ENCODE peak calls at places on chromosomes 16 and 17, in six cellular contexts. O, H, Q, R, M and Y are unnamed samples.

GRCh38 chr16:85763616-85764015 is 12.7 kb upstream of the C16orf74 start:
- DNase-seq in Q (no peak), H (no peak), R (no peak), M (no peak), O (no peak), Y (no peak)

GRCh38 chr17:21545051-21545450 is 147.3 kb upstream of the KCNJ18 start:
- DNase-seq in O (no peak), R (no peak), H (no peak), Q (no peak), M (no peak), Y (no peak)

GRCh38 chr17:9209781-9210370 is 188.6 kb downstream of the NTN1 start:
- DNase-seq in R (no peak), O (peak), Q (no peak), M (no peak), H (no peak), Y (no peak)

GRCh38 chr16:58280146-58280845 is 14.5 kb downstream of the PRSS54 start:
- DNase-seq in M (no peak), O (no peak), R (no peak), H (no peak), Q (no peak), Y (no peak)

GRCh38 chr16:88941933-88942909 is 34.8 kb downstream of the CBFA2T3 start:
- DNase-seq in H (peak), Q (peak), O (no peak), M (peak), R (peak), Y (no peak)

GRCh38 chr16:65120811-65121721 is 797 bp downstream of the CDH11 start:
- DNase-seq in R (no peak), Q (no peak), H (no peak), O (no peak), M (no peak), Y (no peak)

GRCh38 chr16:22675745-22676540 is 138.0 kb upstream of the HS3ST2 start:
- DNase-seq in M (no peak), H (no peak), O (no peak), R (no peak), Q (no peak), Y (peak)

GRCh38 chr16:53809088-53809951 is 105.4 kb downstream of the FTO start:
- DNase-seq in Q (peak), R (no peak), O (no peak), M (no peak), H (no peak), Y (no peak)

GRCh38 chr17:32894245-32894644 is 17.3 kb upstream of the MYO1D start:
- DNase-seq in M (no peak), O (no peak), H (no peak), R (no peak), Q (no peak), Y (no peak)

GRCh38 chr17:42674755-42675347 is 1.9 kb downstream of the PLEKHH3 start:
- DNase-seq in R (no peak), H (no peak), Q (no peak), O (no peak), M (no peak), Y (no peak)

GRCh38 chr17:2690165-2691068 is 21.1 kb downstream of the CLUH start:
- DNase-seq in Q (no peak), M (no peak), H (no peak), O (no peak), R (no peak), Y (peak)

GRCh38 chr17:75764417-75764710 is 628 bp downstream of the GALK1 start:
- DNase-seq in O (no peak), M (no peak), Q (no peak), H (no peak), R (no peak), Y (no peak)

GRCh38 chr16:29310852-29311314 is 95.6 kb downstream of the NPIPB11 start:
- DNase-seq in H (no peak), O (peak), Q (no peak), M (no peak), R (no peak), Y (peak)

GRCh38 chr16:53754938-53755910 is 51.3 kb downstream of the FTO start:
- DNase-seq in H (no peak), O (no peak), M (no peak), R (no peak), Q (no peak), Y (no peak)

GRCh38 chr16:18983565-18984424 is at the start of gene TMC7:
- DNase-seq in Q (peak), H (no peak), R (peak), O (peak), M (peak), Y (peak)

GRCh38 chr16:28063611-28064061 is at the start of gene GSG1L:
- DNase-seq in M (no peak), H (no peak), Q (no peak), R (no peak), O (no peak), Y (no peak)

GRCh38 chr16:53960954-53961616 is 257.1 kb downstream of the FTO start:
- DNase-seq in O (no peak), R (no peak), H (no peak), M (no peak), Q (no peak), Y (no peak)

GRCh38 chr17:16935786-16936185 is 36.1 kb downstream of the TNFRSF13B start:
- DNase-seq in O (peak), R (no peak), Q (no peak), H (no peak), M (no peak), Y (peak)

GRCh38 chr17:45101883-45102811 is 30.2 kb downstream of the PLCD3 start:
- DNase-seq in M (no peak), Q (no peak), H (no peak), O (no peak), R (no peak), Y (no peak)

GRCh38 chr16:15949210-15950166 is at the start of gene ABCC1:
- DNase-seq in O (peak), R (peak), Q (peak), M (peak), H (peak), Y (no peak)

GRCh38 chr16:89534147-89534788 is 26.1 kb downstream of the SPG7 start:
- DNase-seq in H (peak), M (peak), Q (peak), O (no peak), R (no peak), Y (no peak)